ENCODE peak calls at places on chromosome 16, in five cellular contexts. W is nephron progenitor cell, M is GM10248, C is neural progenitor cell, V is lung. J is an unnamed sample.

GRCh38 chr16:29826342-29826695 is 6.1 kb downstream of the MVP start:
- DNase-seq in W (no peak), M (no peak), C (no peak), V (no peak), J (no peak)

GRCh38 chr16:47143329-47143676 is 442 bp downstream of the NETO2 start:
- DNase-seq in W (peak), M (peak), C (peak), V (peak), J (peak)

GRCh38 chr16:65909310-65910050 is 457.0 kb upstream of the CDH5 start:
- DNase-seq in W (no peak), M (no peak), C (no peak), V (no peak), J (no peak)

GRCh38 chr16:29844575-29845331 is 18.3 kb downstream of the CDIPT start:
- DNase-seq in W (no peak), M (no peak), C (no peak), V (peak), J (no peak)

GRCh38 chr16:85541181-85541580 is 71.9 kb upstream of the GSE1 start:
- DNase-seq in W (no peak), M (no peak), C (no peak), V (no peak), J (no peak)

GRCh38 chr16:21990381-21990944 is 10.5 kb downstream of the PDZD9 start:
- DNase-seq in W (no peak), M (no peak), C (no peak), V (no peak), J (no peak)

GRCh38 chr16:12613992-12614661 is 189.6 kb downstream of the CPPED1 start:
- DNase-seq in W (no peak), M (no peak), C (no peak), V (no peak), J (no peak)

GRCh38 chr16:27355610-27356009 is 41.8 kb downstream of the IL4R start:
- DNase-seq in W (peak), M (no peak), C (peak), V (peak), J (no peak)

GRCh38 chr16:46932802-46933201 is 40.7 kb downstream of the DNAJA2 start:
- DNase-seq in W (no peak), M (peak), C (no peak), V (no peak), J (no peak)

GRCh38 chr16:85330694-85331188 is 218.5 kb upstream of the CIBAR2 start:
- DNase-seq in W (peak), M (peak), C (peak), V (no peak), J (peak)

GRCh38 chr16:74304164-74304834 is 7.7 kb downstream of the PSMD7 start:
- DNase-seq in W (no peak), M (no peak), C (no peak), V (no peak), J (peak)

GRCh38 chr16:86531193-86531550 is 20.8 kb downstream of the FOXF1 start:
- DNase-seq in W (no peak), M (no peak), C (no peak), V (no peak), J (no peak)

GRCh38 chr16:11557811-11558210 is 28.9 kb downstream of the LITAF start:
- DNase-seq in W (no peak), M (no peak), C (no peak), V (no peak), J (no peak)

GRCh38 chr16:83771306-83771942 is 36.4 kb upstream of the HSBP1 start:
- DNase-seq in W (no peak), M (no peak), C (no peak), V (no peak), J (no peak)

GRCh38 chr16:9904526-9904925 is 277.7 kb downstream of the GRIN2A start:
- DNase-seq in W (no peak), M (no peak), C (no peak), V (no peak), J (no peak)

GRCh38 chr16:85089485-85089884 is 22.8 kb downstream of the CIBAR2 start:
- DNase-seq in W (no peak), M (no peak), C (no peak), V (peak), J (no peak)

GRCh38 chr16:85347213-85347591 is 234.9 kb upstream of the CIBAR2 start:
- DNase-seq in W (peak), M (no peak), C (peak), V (no peak), J (no peak)

GRCh38 chr16:9027070-9027799 is 63.5 kb upstream of the USP7 start:
- DNase-seq in W (no peak), M (no peak), C (no peak), V (no peak), J (no peak)

GRCh38 chr16:8931864-8932263 is 31.8 kb downstream of the USP7 start:
- DNase-seq in W (peak), M (peak), C (peak), V (no peak), J (no peak)

GRCh38 chr16:83433201-83433600 is 374.6 kb upstream of the HSBP1 start:
- DNase-seq in W (no peak), M (no peak), C (no peak), V (no peak), J (no peak)

DNA sequence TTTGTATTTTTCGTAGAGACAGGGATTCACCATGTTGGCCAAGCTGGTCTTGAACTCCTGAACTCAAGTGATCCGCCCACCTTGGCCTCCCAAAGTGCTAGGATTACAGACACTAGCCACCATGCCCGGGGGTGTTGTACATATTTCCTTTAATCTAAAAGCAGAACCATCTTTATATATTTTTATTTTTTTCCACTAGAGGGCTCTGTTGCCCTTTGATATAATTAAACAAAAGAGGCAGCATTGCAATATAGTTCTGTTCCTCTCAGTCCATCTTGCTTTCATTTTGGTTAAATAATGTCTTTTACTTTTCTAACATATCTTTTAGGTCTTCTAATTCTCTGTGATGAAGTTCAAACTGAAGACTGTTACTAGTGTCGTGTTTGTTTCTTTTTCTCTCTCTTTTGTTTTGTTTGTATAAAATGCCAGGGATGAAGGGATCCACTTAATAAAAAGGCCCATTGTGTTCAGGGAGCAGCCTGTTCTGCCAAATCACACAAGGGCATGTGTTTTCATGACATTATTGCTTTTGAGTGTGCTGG is 23.4 kb downstream of the WWOX start:
- DNase-seq in W (no peak), M (peak), C (peak), V (no peak), J (peak)
- TF ChIP-seq CTCF in W (peak), M (peak), C (peak), V (peak), J (no peak)

GRCh38 chr16:20320178-20320577 is 7.1 kb downstream of the GP2 start:
- DNase-seq in W (no peak), M (no peak), C (no peak), V (no peak), J (no peak)
- TF ChIP-seq CTCF in W (no peak), M (no peak), C (no peak), V (no peak), J (no peak)

GRCh38 chr16:72962347-72962746 is 85.6 kb downstream of the ZFHX3 start:
- DNase-seq in W (no peak), M (no peak), C (no peak), V (no peak), J (no peak)

GRCh38 chr16:72960101-72960500 is 87.8 kb downstream of the ZFHX3 start:
- DNase-seq in W (no peak), M (no peak), C (no peak), V (no peak), J (no peak)

GRCh38 chr16:72961863-72962262 is 86.1 kb downstream of the ZFHX3 start:
- DNase-seq in W (no peak), M (no peak), C (no peak), V (no peak), J (no peak)

GRCh38 chr16:72959301-72959996 is 88.5 kb downstream of the ZFHX3 start:
- DNase-seq in W (no peak), M (no peak), C (no peak), V (no peak), J (no peak)

GRCh38 chr16:72961115-72961832 is 86.7 kb downstream of the ZFHX3 start:
- DNase-seq in W (no peak), M (no peak), C (no peak), V (no peak), J (no peak)
- TF ChIP-seq CTCF in W (no peak), M (no peak), C (peak), V (no peak), J (no peak)

GRCh38 chr16:57775661-57776469 is 26.4 kb downstream of the KIFC3 start:
- DNase-seq in W (peak), M (no peak), C (peak), V (no peak), J (no peak)
- TF ChIP-seq CTCF in W (peak), M (peak), C (peak), V (no peak), J (no peak)

GRCh38 chr16:15055141-15056053 is 477 bp downstream of the NTAN1 start:
- DNase-seq in W (no peak), M (no peak), C (peak), V (peak), J (peak)
- TF ChIP-seq CTCF in W (no peak), M (peak), C (peak), V (no peak), J (no peak)

DNA sequence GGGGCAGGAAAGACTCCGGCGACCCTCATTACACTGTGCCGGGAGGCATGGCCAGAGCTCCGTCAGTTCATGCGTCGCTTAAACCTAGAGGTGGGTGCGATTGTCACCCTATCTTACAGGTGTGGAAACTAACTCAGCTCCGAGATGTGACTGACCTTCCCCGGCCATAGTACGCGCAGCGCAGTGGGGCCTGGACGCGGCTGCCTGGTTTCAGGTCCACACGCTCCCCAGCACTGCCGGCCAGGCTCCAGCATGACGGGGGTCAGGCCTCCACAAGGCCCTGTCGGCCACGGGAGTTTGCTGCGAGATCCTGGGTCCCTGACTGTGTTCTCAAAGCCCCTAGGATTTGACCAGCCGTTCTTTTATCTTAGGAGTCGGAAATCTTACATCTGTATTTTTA is 34.4 kb downstream of the JPH3 start:
- DNase-seq in W (no peak), M (no peak), C (no peak), V (no peak), J (no peak)
- TF ChIP-seq CTCF in W (peak), M (no peak), C (no peak), V (no peak), J (no peak)

GRCh38 chr16:5058476-5058875 is 7.3 kb downstream of the C16orf89 start:
- DNase-seq in W (peak), M (no peak), C (peak), V (no peak), J (peak)
- TF ChIP-seq CTCF in W (no peak), M (no peak), C (peak), V (no peak), J (no peak)

DNA sequence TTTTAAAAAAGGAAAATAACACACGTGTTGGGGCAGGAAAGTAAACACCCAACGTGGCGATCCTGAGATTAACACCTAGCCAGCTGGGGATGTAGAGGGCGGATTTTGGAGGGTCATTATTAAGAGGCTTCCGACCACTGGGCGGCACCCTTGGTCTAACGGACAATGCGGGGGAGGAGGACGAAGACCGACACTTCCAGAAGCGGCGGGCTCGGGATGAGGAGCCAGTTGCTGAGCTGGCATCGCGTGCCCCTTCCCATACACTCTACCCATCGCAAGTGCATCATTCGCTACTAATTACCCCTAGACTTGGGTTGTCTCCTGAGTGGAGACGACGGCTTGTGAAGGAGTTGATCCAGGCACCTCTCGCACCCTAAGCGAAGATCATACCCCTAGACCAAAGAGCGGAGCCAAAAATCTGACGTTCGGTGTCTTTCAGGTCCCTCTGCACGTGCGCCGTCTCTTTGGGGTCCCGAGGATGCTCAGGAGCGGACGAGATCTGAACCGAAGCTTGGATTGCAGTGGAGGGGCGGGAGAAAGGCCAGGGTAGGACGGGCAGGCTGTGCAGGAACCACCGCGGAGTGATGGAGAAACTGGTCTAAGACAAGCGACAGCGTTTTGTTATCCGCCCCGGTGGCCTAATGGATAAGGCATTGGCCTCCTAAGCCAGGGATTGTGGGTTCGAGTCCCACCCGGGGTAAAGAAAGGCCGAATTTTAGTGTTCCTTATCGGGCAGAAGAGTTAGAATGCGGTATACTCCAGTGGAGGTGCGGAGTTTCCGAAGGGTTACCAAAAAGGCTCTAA is 17.6 kb downstream of the ZNF213 start:
- DNase-seq in W (peak), M (peak), C (peak), V (peak), J (peak)
- TF ChIP-seq CTCF in W (no peak), M (peak), C (peak), V (peak), J (peak)